ENCODE peak calls at places on chromosomes 7 and 10, in four cellular contexts. H is NCI-H1105 treated with DMSO at 0.1 percent for 48 hours; O is retina; Y is CD8-positive, alpha-beta T cell. V is an unnamed sample.

GRCh38 chr7:135320277-135320676 is 86.6 kb downstream of the STRA8 start:
- DNase-seq in H (peak), O (no peak), Y (no peak), V (no peak)

GRCh38 chr10:6875229-6875544 is 295.1 kb upstream of the PRKCQ start:
- DNase-seq in H (no peak), O (no peak), Y (no peak), V (no peak)

GRCh38 chr10:100664509-100664908 is 80.9 kb upstream of the PAX2 start:
- DNase-seq in H (no peak), O (peak), Y (no peak), V (no peak)

GRCh38 chr7:95691464-95691863 is 80.9 kb upstream of the DYNC1I1 start:
- DNase-seq in H (no peak), O (no peak), Y (no peak), V (no peak)

GRCh38 chr10:97089209-97089865 is 96.4 kb downstream of the SLIT1 start:
- DNase-seq in H (no peak), O (no peak), Y (no peak), V (no peak)

GRCh38 chr7:27784399-27785053 is 44.6 kb downstream of the TAX1BP1 start:
- DNase-seq in H (peak), O (peak), Y (no peak), V (no peak)

GRCh38 chr7:138886501-138886917 is 88.5 kb upstream of the ATP6V0A4 start:
- DNase-seq in H (peak), O (peak), Y (no peak), V (no peak)

GRCh38 chr7:16929146-16929762 is 47.5 kb upstream of the AGR3 start:
- DNase-seq in H (no peak), O (no peak), Y (no peak), V (no peak)

GRCh38 chr10:49541762-49542161 is 2.8 kb upstream of the ERCC6 start:
- DNase-seq in H (no peak), O (no peak), Y (no peak), V (no peak)

GRCh38 chr7:132503415-132503814 is 72.9 kb downstream of the PLXNA4 start:
- DNase-seq in H (no peak), O (no peak), Y (no peak), V (no peak)

GRCh38 chr10:30818854-30819253 is 189.3 kb upstream of the LYZL2 start:
- DNase-seq in H (no peak), O (no peak), Y (no peak), V (no peak)

GRCh38 chr7:99619571-99620130 is 2.9 kb downstream of the ZSCAN25 start:
- DNase-seq in H (no peak), O (no peak), Y (no peak), V (no peak)

GRCh38 chr10:72162978-72163377 is 52.8 kb upstream of the ANAPC16 start:
- DNase-seq in H (no peak), O (no peak), Y (no peak), V (no peak)

GRCh38 chr7:47271749-47272148 is 310.2 kb downstream of the TNS3 start:
- DNase-seq in H (no peak), O (no peak), Y (no peak), V (no peak)

GRCh38 chr10:110609592-110609991 is 34.5 kb upstream of the RBM20 start:
- DNase-seq in H (peak), O (peak), Y (no peak), V (no peak)

GRCh38 chr7:85234746-85235145 is 47.9 kb upstream of the SEMA3D start:
- DNase-seq in H (no peak), O (no peak), Y (no peak), V (no peak)

GRCh38 chr10:80172896-80173295 is 32.4 kb downstream of the ANXA11 start:
- DNase-seq in H (no peak), O (no peak), Y (no peak), V (no peak)

GRCh38 chr10:10826125-10826524 is 191.5 kb upstream of the CELF2 start:
- DNase-seq in H (no peak), O (no peak), Y (no peak), V (no peak)